ENCODE peak calls at places on chromosome 6, in nine cellular contexts. One of them, this sample, is unnamed.

GRCh38 chr6:90088009-90088408 is 193.7 kb downstream of the GJA10 start:
- DNase-seq in lower lobe of right lung: no peak
- DNase-seq in AG04450: peak
- DNase-seq in IMR-90: peak
- DNase-seq in fibroblast of pulmonary artery: peak
- DNase-seq in H1: no peak
- DNase-seq in HCT116: no peak
- DNase-seq in GM12865: no peak
- DNase-seq in body of pancreas: no peak
- DNase-seq in this sample: no peak

GRCh38 chr6:123640567-123641187 is 3.9 kb upstream of the TRDN start:
- DNase-seq in lower lobe of right lung: no peak
- DNase-seq in AG04450: no peak
- DNase-seq in IMR-90: no peak
- DNase-seq in fibroblast of pulmonary artery: no peak
- DNase-seq in H1: no peak
- DNase-seq in HCT116: no peak
- DNase-seq in GM12865: no peak
- DNase-seq in body of pancreas: no peak
- DNase-seq in this sample: no peak

GRCh38 chr6:43468748-43469681 is 8.4 kb upstream of the TJAP1 start:
- DNase-seq in lower lobe of right lung: no peak
- DNase-seq in AG04450: no peak
- DNase-seq in IMR-90: no peak
- DNase-seq in fibroblast of pulmonary artery: no peak
- DNase-seq in H1: no peak
- DNase-seq in HCT116: no peak
- DNase-seq in GM12865: no peak
- DNase-seq in body of pancreas: peak
- DNase-seq in this sample: no peak

GRCh38 chr6:39731565-39731964 is 6.4 kb upstream of the KIF6 start:
- DNase-seq in lower lobe of right lung: no peak
- DNase-seq in AG04450: no peak
- DNase-seq in IMR-90: no peak
- DNase-seq in fibroblast of pulmonary artery: no peak
- DNase-seq in H1: no peak
- DNase-seq in HCT116: no peak
- DNase-seq in GM12865: no peak
- DNase-seq in body of pancreas: no peak
- DNase-seq in this sample: no peak

GRCh38 chr6:156590482-156590881 is 186.7 kb upstream of the ARID1B start:
- DNase-seq in lower lobe of right lung: no peak
- DNase-seq in AG04450: no peak
- DNase-seq in IMR-90: no peak
- DNase-seq in fibroblast of pulmonary artery: no peak
- DNase-seq in H1: no peak
- DNase-seq in HCT116: no peak
- DNase-seq in GM12865: no peak
- DNase-seq in body of pancreas: no peak
- DNase-seq in this sample: no peak

GRCh38 chr6:166483556-166484250 is 101.0 kb upstream of the MPC1 start:
- DNase-seq in lower lobe of right lung: no peak
- DNase-seq in AG04450: no peak
- DNase-seq in IMR-90: no peak
- DNase-seq in fibroblast of pulmonary artery: no peak
- DNase-seq in H1: no peak
- DNase-seq in HCT116: no peak
- DNase-seq in GM12865: no peak
- DNase-seq in body of pancreas: no peak
- DNase-seq in this sample: no peak

GRCh38 chr6:90230547-90231240 is 65.9 kb downstream of the BACH2 start:
- DNase-seq in lower lobe of right lung: no peak
- DNase-seq in AG04450: no peak
- DNase-seq in IMR-90: no peak
- DNase-seq in fibroblast of pulmonary artery: peak
- DNase-seq in H1: no peak
- DNase-seq in HCT116: no peak
- DNase-seq in GM12865: no peak
- DNase-seq in body of pancreas: no peak
- DNase-seq in this sample: no peak

GRCh38 chr6:136471372-136471771 is 78.8 kb downstream of the MAP7 start:
- DNase-seq in lower lobe of right lung: no peak
- DNase-seq in AG04450: no peak
- DNase-seq in IMR-90: peak
- DNase-seq in fibroblast of pulmonary artery: peak
- DNase-seq in H1: no peak
- DNase-seq in HCT116: no peak
- DNase-seq in GM12865: no peak
- DNase-seq in body of pancreas: no peak
- DNase-seq in this sample: no peak

GRCh38 chr6:23533311-23533710 is 592.7 kb upstream of the NRSN1 start:
- DNase-seq in lower lobe of right lung: no peak
- DNase-seq in AG04450: no peak
- DNase-seq in IMR-90: no peak
- DNase-seq in fibroblast of pulmonary artery: no peak
- DNase-seq in H1: no peak
- DNase-seq in HCT116: no peak
- DNase-seq in GM12865: no peak
- DNase-seq in body of pancreas: no peak
- DNase-seq in this sample: no peak

GRCh38 chr6:27839303-27840081 is 72.7 kb downstream of the OR2B2 start:
- DNase-seq in lower lobe of right lung: no peak
- DNase-seq in AG04450: no peak
- DNase-seq in IMR-90: peak
- DNase-seq in fibroblast of pulmonary artery: peak
- DNase-seq in H1: no peak
- DNase-seq in HCT116: no peak
- DNase-seq in GM12865: peak
- DNase-seq in body of pancreas: peak
- DNase-seq in this sample: no peak

GRCh38 chr6:160137989-160138835 is 16.6 kb downstream of the SLC22A1 start:
- DNase-seq in lower lobe of right lung: no peak
- DNase-seq in AG04450: peak
- DNase-seq in IMR-90: peak
- DNase-seq in fibroblast of pulmonary artery: peak
- DNase-seq in H1: peak
- DNase-seq in HCT116: peak
- DNase-seq in GM12865: peak
- DNase-seq in body of pancreas: peak
- DNase-seq in this sample: peak

GRCh38 chr6:15077006-15077405 is 168.9 kb upstream of the JARID2 start:
- DNase-seq in lower lobe of right lung: no peak
- DNase-seq in AG04450: no peak
- DNase-seq in IMR-90: peak
- DNase-seq in fibroblast of pulmonary artery: no peak
- DNase-seq in H1: no peak
- DNase-seq in HCT116: no peak
- DNase-seq in GM12865: peak
- DNase-seq in body of pancreas: no peak
- DNase-seq in this sample: no peak

GRCh38 chr6:20746024-20746423 is 211.8 kb downstream of the CDKAL1 start:
- DNase-seq in lower lobe of right lung: no peak
- DNase-seq in AG04450: no peak
- DNase-seq in IMR-90: no peak
- DNase-seq in fibroblast of pulmonary artery: no peak
- DNase-seq in H1: no peak
- DNase-seq in HCT116: no peak
- DNase-seq in GM12865: no peak
- DNase-seq in body of pancreas: no peak
- DNase-seq in this sample: no peak

GRCh38 chr6:106666290-106667021 is 37.1 kb downstream of the QRSL1 start:
- DNase-seq in lower lobe of right lung: no peak
- DNase-seq in AG04450: no peak
- DNase-seq in IMR-90: no peak
- DNase-seq in fibroblast of pulmonary artery: no peak
- DNase-seq in H1: no peak
- DNase-seq in HCT116: no peak
- DNase-seq in GM12865: peak
- DNase-seq in body of pancreas: no peak
- DNase-seq in this sample: no peak

DNA sequence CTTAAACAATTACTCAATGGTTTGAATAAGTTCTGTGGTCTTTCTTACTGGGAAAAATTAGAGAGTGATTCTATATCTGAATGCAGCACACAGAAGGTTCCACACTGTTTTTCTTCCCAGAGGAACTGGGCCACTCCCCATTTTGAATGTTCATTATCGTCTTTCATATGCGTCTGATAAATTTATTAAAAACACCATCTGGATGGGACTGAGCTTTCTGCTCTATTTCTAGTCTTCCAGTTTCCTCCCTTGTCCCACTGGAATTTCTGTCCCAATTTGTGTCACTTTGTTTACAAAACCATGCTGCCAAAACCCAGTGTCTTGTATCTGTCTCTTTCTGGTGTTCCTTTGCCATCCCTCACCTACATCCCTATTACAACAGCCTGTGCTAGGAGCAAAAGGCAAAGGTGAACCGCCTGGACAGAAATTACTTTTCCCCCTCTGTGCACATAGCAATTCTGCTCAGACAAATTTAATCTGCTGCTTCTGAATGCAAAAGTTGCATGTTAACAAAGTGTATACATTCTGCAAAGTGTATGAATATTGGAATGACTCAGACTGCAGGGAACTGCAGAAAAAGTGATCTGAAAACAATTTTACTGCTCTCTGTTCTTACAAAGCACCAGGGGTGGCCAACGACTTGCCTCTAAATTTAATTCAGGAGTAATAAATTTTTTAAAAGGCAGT is 333.6 kb downstream of the BTBD9 start:
- DNase-seq in lower lobe of right lung: no peak
- DNase-seq in AG04450: no peak
- DNase-seq in IMR-90: peak
- DNase-seq in fibroblast of pulmonary artery: no peak
- DNase-seq in H1: no peak
- DNase-seq in HCT116: no peak
- DNase-seq in GM12865: peak
- DNase-seq in body of pancreas: no peak
- DNase-seq in this sample: no peak
- H3K4me3 ChIP-seq in lower lobe of right lung: no peak
- H3K4me3 ChIP-seq in AG04450: no peak
- H3K4me3 ChIP-seq in IMR-90: no peak
- H3K4me3 ChIP-seq in fibroblast of pulmonary artery: no peak
- H3K4me3 ChIP-seq in H1: no peak
- H3K4me3 ChIP-seq in HCT116: no peak
- H3K4me3 ChIP-seq in GM12865: no peak
- H3K4me3 ChIP-seq in body of pancreas: no peak
- H3K4me3 ChIP-seq in this sample: no peak

DNA sequence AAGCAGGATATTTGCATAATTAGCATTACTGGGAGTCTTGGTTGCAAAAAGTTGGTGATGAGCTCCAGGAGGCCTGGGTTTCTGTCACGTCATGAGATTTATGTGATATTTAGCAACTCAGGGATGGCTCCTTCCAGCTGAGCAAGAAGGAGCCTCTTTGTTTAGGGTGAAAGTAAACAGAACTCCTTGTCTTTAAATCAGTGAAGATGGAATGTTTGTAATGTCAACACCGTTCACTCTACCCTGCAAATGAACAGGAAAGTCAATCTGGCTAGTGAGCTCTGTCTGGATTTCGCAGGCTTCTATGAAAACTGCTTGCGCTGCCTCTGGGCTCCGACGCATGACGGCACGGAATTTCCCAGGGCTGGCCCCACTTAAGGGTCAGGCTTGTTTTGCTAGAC is 86.9 kb downstream of the PXDC1 start:
- DNase-seq in lower lobe of right lung: no peak
- DNase-seq in AG04450: no peak
- DNase-seq in IMR-90: peak
- DNase-seq in fibroblast of pulmonary artery: peak
- DNase-seq in H1: no peak
- DNase-seq in HCT116: no peak
- DNase-seq in GM12865: no peak
- DNase-seq in body of pancreas: no peak
- DNase-seq in this sample: no peak
- H3K4me3 ChIP-seq in lower lobe of right lung: no peak
- H3K4me3 ChIP-seq in AG04450: no peak
- H3K4me3 ChIP-seq in IMR-90: no peak
- H3K4me3 ChIP-seq in fibroblast of pulmonary artery: no peak
- H3K4me3 ChIP-seq in H1: no peak
- H3K4me3 ChIP-seq in HCT116: no peak
- H3K4me3 ChIP-seq in GM12865: no peak
- H3K4me3 ChIP-seq in body of pancreas: no peak
- H3K4me3 ChIP-seq in this sample: no peak

DNA sequence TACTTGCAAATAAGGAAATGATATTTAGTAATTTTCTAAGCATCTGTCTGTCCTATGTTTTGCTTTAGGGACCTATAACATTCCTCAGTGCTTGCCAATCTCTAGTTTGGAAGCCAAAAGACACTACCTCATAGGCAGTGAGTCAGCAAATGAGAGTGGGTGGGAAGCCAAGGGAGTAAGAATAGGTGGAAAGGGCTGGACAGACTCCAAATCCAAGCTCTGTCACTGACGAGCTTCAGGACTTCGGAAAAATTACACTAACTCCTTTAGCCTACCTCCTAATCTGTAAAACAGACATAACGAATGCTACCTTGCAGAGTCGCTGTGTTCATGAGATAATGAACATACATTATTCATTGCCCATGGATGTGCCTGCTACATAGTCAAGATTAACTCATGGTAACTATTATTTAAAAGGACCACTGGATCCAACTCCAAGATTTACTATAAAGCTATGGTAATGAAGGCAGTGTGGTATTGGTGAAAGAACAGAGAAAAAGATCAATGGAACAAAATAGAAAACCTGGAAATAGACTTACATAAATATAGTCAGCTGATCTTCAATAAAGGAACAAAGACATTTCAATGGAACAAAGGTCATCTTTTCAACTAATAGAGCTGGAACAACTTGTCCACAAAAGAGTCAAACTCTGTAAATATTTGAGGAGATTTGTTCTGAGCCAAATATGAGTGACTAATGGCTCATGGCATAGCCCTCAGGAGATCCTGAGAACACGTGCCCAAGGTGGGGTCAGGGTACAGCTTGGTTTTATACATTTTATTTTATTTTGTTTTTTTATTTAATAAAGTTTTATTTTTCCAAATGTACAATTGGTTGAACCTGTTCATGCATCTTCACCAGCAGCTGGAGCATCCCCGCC is 64.1 kb downstream of the FAM50B start:
- DNase-seq in lower lobe of right lung: no peak
- DNase-seq in AG04450: peak
- DNase-seq in IMR-90: peak
- DNase-seq in fibroblast of pulmonary artery: peak
- DNase-seq in H1: peak
- DNase-seq in HCT116: peak
- DNase-seq in GM12865: no peak
- DNase-seq in body of pancreas: peak
- DNase-seq in this sample: no peak
- H3K4me3 ChIP-seq in lower lobe of right lung: no peak
- H3K4me3 ChIP-seq in AG04450: no peak
- H3K4me3 ChIP-seq in IMR-90: no peak
- H3K4me3 ChIP-seq in fibroblast of pulmonary artery: no peak
- H3K4me3 ChIP-seq in H1: no peak
- H3K4me3 ChIP-seq in HCT116: no peak
- H3K4me3 ChIP-seq in GM12865: no peak
- H3K4me3 ChIP-seq in body of pancreas: no peak
- H3K4me3 ChIP-seq in this sample: no peak

DNA sequence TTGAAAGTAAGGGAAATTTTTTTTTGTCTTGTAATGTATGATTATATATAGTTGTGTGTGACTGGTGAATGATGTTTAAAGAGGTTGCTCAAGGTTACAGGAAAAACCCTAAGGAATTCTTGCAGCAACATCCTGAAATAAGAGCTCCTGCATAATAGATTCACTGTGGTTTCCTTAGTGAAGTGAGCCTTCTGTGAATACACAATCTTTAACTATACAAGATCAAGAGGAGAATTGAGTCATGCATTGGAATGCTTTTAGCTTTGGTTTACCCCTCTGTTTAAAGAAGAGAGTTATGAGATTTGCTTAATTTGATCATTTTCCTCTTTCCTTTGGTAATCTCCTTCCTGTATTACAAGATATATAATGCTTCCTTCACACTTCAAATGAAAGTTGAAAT is 141.6 kb upstream of the EYA4 start:
- DNase-seq in lower lobe of right lung: no peak
- DNase-seq in AG04450: peak
- DNase-seq in IMR-90: peak
- DNase-seq in fibroblast of pulmonary artery: peak
- DNase-seq in H1: no peak
- DNase-seq in HCT116: peak
- DNase-seq in GM12865: no peak
- DNase-seq in body of pancreas: no peak
- DNase-seq in this sample: no peak
- H3K4me3 ChIP-seq in lower lobe of right lung: no peak
- H3K4me3 ChIP-seq in AG04450: no peak
- H3K4me3 ChIP-seq in IMR-90: no peak
- H3K4me3 ChIP-seq in fibroblast of pulmonary artery: no peak
- H3K4me3 ChIP-seq in H1: no peak
- H3K4me3 ChIP-seq in HCT116: no peak
- H3K4me3 ChIP-seq in GM12865: no peak
- H3K4me3 ChIP-seq in body of pancreas: no peak
- H3K4me3 ChIP-seq in this sample: no peak